ENCODE peak calls at places on chromosomes 7 and 10, in nine cellular contexts. O is heart left ventricle; J is activated CD4-positive, alpha-beta T cell treated with anti-CD3 and anti-CD28 coated beads, Interleukin-2, amount 50 U/mL, for 48 hours; N is EL; Y is DMS153; W is GM04504; Q is amygdala; I is endothelial cell; R is neuronal stem cell. F is an unnamed sample.
A peak's percentile ranks its signal among the peaks of the same experiment; 100 is the strongest.

GRCh38 chr10:69636626-69637550 is 6.8 kb downstream of the FAM241B start:
- DNase-seq in O (no peak), J (peak; percentile 25), N (no peak), Y (no peak), W (no peak), Q (no peak), I (peak; percentile 38), R (no peak), F (no peak)

GRCh38 chr10:784759-785538 is 95.5 kb upstream of the DIP2C start:
- DNase-seq in O (peak; percentile 49), J (peak; percentile 81), N (peak; percentile 85), Y (no peak), W (peak; percentile 62), Q (peak; percentile 46), I (peak; percentile 46), R (peak; percentile 49), F (peak; percentile 43)

GRCh38 chr10:107554351-107554750 is 389.8 kb upstream of the SORCS1 start:
- DNase-seq in O (no peak), J (no peak), N (no peak), Y (no peak), W (no peak), Q (no peak), I (no peak), R (no peak), F (no peak)

GRCh38 chr7:155506854-155507337 is 39.5 kb downstream of the CNPY1 start:
- DNase-seq in O (no peak), J (no peak), N (peak; percentile 6), Y (peak; percentile 17), W (no peak), Q (no peak), I (no peak), R (no peak), F (no peak)

GRCh38 chr10:71239946-71240795 is 27.8 kb downstream of the UNC5B start:
- DNase-seq in O (peak; percentile 76), J (no peak), N (no peak), Y (no peak), W (no peak), Q (no peak), I (peak; percentile 33), R (no peak), F (peak; percentile 17)

GRCh38 chr10:47031251-47031952 is 120.2 kb downstream of the PTPN20 start:
- DNase-seq in O (peak; percentile 26), J (no peak), N (peak; percentile 10), Y (no peak), W (no peak), Q (no peak), I (no peak), R (no peak), F (peak; percentile 5)

GRCh38 chr10:63671317-63671937 is 150.2 kb downstream of the REEP3 start:
- DNase-seq in O (no peak), J (no peak), N (peak; percentile 56), Y (peak; percentile 24), W (peak; percentile 79), Q (no peak), I (no peak), R (no peak), F (no peak)

GRCh38 chr7:44959956-44960640 is 18.7 kb downstream of the MYO1G start:
- DNase-seq in O (no peak), J (peak; percentile 33), N (no peak), Y (no peak), W (no peak), Q (no peak), I (no peak), R (no peak), F (no peak)

GRCh38 chr10:79329529-79329928 is 17.7 kb upstream of the PPIF start:
- DNase-seq in O (no peak), J (no peak), N (no peak), Y (no peak), W (no peak), Q (no peak), I (no peak), R (no peak), F (no peak)

GRCh38 chr7:108497082-108497725 is 28.7 kb downstream of the PNPLA8 start:
- DNase-seq in O (no peak), J (peak; percentile 45), N (peak; percentile 50), Y (peak; percentile 16), W (peak; percentile 21), Q (no peak), I (peak; percentile 51), R (peak; percentile 50), F (no peak)

GRCh38 chr7:134452991-134453473 is 5.9 kb downstream of the AKR1B1 start:
- DNase-seq in O (no peak), J (no peak), N (no peak), Y (no peak), W (no peak), Q (no peak), I (no peak), R (no peak), F (no peak)

GRCh38 chr7:98240961-98241673 is 10.9 kb downstream of the TECPR1 start:
- DNase-seq in O (peak; percentile 56), J (peak; percentile 32), N (peak; percentile 31), Y (no peak), W (no peak), Q (peak; percentile 2), I (peak; percentile 81), R (peak; percentile 37), F (no peak)

GRCh38 chr7:116952640-116953371 is 495 bp upstream of the ST7 start:
- DNase-seq in O (peak; percentile 76), J (no peak), N (peak; percentile 58), Y (no peak), W (peak; percentile 4), Q (peak; percentile 65), I (no peak), R (peak; percentile 14), F (no peak)

GRCh38 chr10:100882681-100883321 is 30.0 kb upstream of the SLF2 start:
- DNase-seq in O (peak; percentile 52), J (no peak), N (peak; percentile 59), Y (no peak), W (peak; percentile 28), Q (no peak), I (no peak), R (no peak), F (peak; percentile 70)

GRCh38 chr10:30431435-30431911 is 2.5 kb upstream of the MAP3K8 start:
- DNase-seq in O (peak; percentile 57), J (no peak), N (no peak), Y (no peak), W (no peak), Q (no peak), I (no peak), R (no peak), F (peak; percentile 63)

GRCh38 chr10:62047960-62048383 is 146.5 kb downstream of the ARID5B start:
- DNase-seq in O (no peak), J (peak; percentile 68), N (no peak), Y (no peak), W (no peak), Q (no peak), I (no peak), R (no peak), F (no peak)

GRCh38 chr7:82450759-82451158 is 7.2 kb upstream of the CACNA2D1 start:
- DNase-seq in O (no peak), J (no peak), N (no peak), Y (no peak), W (no peak), Q (no peak), I (no peak), R (no peak), F (no peak)

F was measured in ovary.